ENCODE peak calls at places on chromosomes 4 and X, in five cellular contexts. N, V, P, M and Y are unnamed samples.

GRCh38 chr4:73693816-73694215 is 46.6 kb upstream of the CXCL8 start:
- DNase-seq in M (no peak), P (no peak), N (no peak), V (no peak), Y (no peak)

GRCh38 chr4:106287353-106287969 is 28.5 kb downstream of the TBCK start:
- DNase-seq in N (peak; percentile 97), P (no peak), V (peak; percentile 6), M (no peak), Y (no peak)

GRCh38 chr4:39324897-39325613 is 41.1 kb downstream of the RFC1 start:
- DNase-seq in M (no peak), P (no peak), N (peak; percentile 68), V (no peak), Y (no peak)

GRCh38 chr4:152735302-152735917 is 44.1 kb downstream of the TIGD4 start:
- DNase-seq in P (peak; percentile 32), N (no peak), V (peak; percentile 31), M (no peak), Y (no peak)

GRCh38 chr4:100295792-100296191 is 105.5 kb upstream of the DDIT4L start:
- DNase-seq in P (no peak), N (no peak), M (no peak), V (no peak), Y (no peak)

GRCh38 chrX:129115104-129115503 is 408.2 kb downstream of the SMARCA1 start:
- DNase-seq in N (peak; percentile 45), P (no peak), V (peak; percentile 72), M (peak; percentile 60), Y (peak; percentile 20)

GRCh38 chr4:59612235-59612634 is 1587.9 kb upstream of the ADGRL3 start:
- DNase-seq in P (no peak), V (no peak), M (no peak), N (no peak), Y (no peak)

GRCh38 chr4:143287571-143287923 is 49.1 kb upstream of the GAB1 start:
- DNase-seq in V (no peak), M (no peak), N (no peak), P (no peak), Y (no peak)

GRCh38 chr4:142473218-142473959 is 372.7 kb downstream of the INPP4B start:
- DNase-seq in V (no peak), M (no peak), P (no peak), N (no peak), Y (no peak)

GRCh38 chr4:37685211-37685725 is 908 bp downstream of the RELL1 start:
- DNase-seq in V (no peak), M (no peak), N (no peak), P (no peak), Y (no peak)

GRCh38 chrX:48466696-48467095 is 3.4 kb downstream of the SLC38A5 start:
- DNase-seq in V (no peak), P (no peak), N (no peak), M (peak; percentile 68), Y (no peak)

GRCh38 chr4:44479731-44480130 is 31.1 kb upstream of the KCTD8 start:
- DNase-seq in V (no peak), M (no peak), P (no peak), N (no peak), Y (no peak)

GRCh38 chr4:11954093-11954492 is 525.4 kb upstream of the HS3ST1 start:
- DNase-seq in P (no peak), V (peak; percentile 9), N (no peak), M (no peak), Y (peak; percentile 62)

GRCh38 chrX:125398959-125399440 is 79.3 kb downstream of the TEX13C start:
- DNase-seq in P (no peak), M (no peak), V (no peak), N (no peak), Y (no peak)

GRCh38 chr4:1978226-1978625 is 30.5 kb downstream of the NELFA start:
- DNase-seq in M (no peak), N (no peak), V (no peak), P (no peak), Y (no peak)

GRCh38 chr4:88728146-88728545 is 30.5 kb upstream of the NAP1L5 start:
- DNase-seq in N (no peak), V (no peak), P (no peak), M (no peak), Y (no peak)

GRCh38 chrX:64739792-64740378 is 236.4 kb downstream of the ZC4H2 start:
- DNase-seq in M (no peak), N (no peak), V (no peak), P (no peak), Y (no peak)

GRCh38 chr4:93480452-93480851 is 348.1 kb upstream of the ATOH1 start:
- DNase-seq in P (no peak), M (no peak), N (no peak), V (no peak), Y (no peak)

DNA sequence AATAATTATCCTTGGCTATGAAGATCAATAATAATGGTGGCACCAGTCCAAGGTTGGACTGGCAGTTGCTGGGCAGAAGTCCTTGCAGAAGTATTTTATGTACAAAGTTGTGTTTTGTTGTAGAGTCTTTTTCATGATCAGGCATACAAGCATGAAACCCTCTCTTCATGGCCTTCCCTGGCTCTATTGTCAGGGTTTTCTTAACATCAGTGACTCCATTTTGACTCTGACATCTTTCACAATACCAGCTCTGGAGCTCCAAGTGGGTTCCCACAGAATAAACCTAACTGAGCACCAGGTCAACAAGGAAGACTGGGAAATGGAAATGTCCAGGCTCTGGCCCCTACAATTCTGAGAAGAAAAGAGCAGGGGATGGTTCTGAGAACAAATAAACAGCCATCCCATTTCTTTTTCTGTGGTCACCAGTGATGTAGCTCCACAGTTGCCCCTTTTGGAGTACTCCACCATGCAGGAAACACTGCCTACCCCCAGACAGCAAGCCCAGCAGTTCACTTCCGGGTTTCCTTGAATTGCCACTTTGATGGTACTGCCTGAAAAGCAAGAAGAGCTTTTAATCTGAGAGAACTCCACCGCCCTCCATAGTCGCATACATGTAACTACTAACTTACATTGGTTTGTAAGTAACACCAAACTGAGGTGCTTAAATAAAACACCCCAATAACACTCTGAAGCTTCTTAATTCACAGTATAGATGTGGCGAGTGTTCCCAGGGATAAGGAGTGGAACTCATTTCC is 53.5 kb upstream of the HPSE start:
- DNase-seq in N (no peak), V (no peak), M (no peak), P (no peak), Y (no peak)
- TF ChIP-seq SUZ12 in N (no peak), V (no peak), M (no peak), P (no peak), Y (no peak)

DNA sequence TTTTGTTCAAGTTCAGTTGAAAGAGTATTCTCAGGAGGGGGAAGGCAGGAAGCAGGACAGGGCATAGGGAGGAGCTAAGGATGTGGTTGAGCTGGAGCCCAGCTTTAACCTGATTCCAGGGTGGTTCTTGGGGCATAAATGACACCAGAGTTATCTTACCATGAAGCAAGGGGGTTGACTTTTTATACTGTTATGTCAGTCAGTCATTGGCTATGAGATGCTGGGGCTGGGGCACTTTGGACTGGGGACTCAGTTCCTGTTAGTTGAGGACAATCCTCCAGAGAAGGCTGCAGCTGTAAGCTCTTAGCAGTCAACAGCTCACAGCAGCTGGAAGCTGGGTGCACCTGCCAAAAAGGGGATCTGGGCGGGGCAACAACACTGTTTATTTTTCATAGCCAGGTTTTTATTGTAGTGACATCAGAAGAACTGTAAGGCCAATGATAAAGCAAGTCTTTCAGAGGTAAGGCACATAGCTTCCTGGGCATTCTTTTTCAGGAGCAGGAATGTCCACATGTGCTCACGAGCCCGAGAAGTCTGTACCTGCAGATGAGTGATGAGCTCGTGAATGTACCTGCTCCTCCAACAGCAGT is 78.5 kb downstream of the MID1IP1 start:
- DNase-seq in N (no peak), V (no peak), P (no peak), M (no peak), Y (no peak)
- TF ChIP-seq SUZ12 in N (no peak), V (no peak), P (no peak), M (no peak), Y (no peak)

GRCh38 chr4:86909945-86910344 is 17.7 kb upstream of the C4orf36 start:
- DNase-seq in P (no peak), N (no peak), M (no peak), V (no peak), Y (no peak)

GRCh38 chr4:86910369-86910768 is 18.1 kb upstream of the C4orf36 start:
- DNase-seq in N (no peak), M (no peak), V (no peak), P (no peak), Y (no peak)

GRCh38 chr4:86910820-86911684 is 18.8 kb upstream of the C4orf36 start:
- DNase-seq in M (no peak), N (no peak), P (no peak), V (no peak), Y (no peak)

DNA sequence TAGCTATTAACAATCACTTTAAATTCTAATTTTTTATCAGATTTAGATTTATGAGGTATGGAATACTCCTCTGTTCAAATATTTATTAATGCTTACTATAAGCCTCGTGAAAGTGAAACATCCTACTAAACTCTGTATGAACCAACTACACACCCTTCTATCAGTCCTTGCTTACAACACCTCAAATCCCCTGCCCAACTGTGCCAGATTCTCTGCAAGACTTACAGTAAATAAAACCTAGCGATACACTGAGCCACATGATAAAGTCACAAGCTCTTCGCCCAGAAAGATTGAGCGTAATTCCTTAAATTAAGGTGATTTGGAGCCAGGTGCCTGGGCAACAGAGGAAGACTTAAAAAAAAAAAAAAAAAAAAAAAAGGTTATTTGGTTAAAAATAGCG is 17.3 kb upstream of the C4orf36 start:
- DNase-seq in N (no peak), M (no peak), P (no peak), V (no peak), Y (no peak)
- TF ChIP-seq SUZ12 in N (no peak), M (no peak), P (no peak), V (no peak), Y (no peak)

GRCh38 chrX:118724352-118724751 is 3.1 kb upstream of the IL13RA1 start:
- DNase-seq in V (no peak), P (no peak), N (no peak), M (no peak), Y (no peak)

GRCh38 chrX:118727686-118728339 is 407 bp downstream of the IL13RA1 start:
- DNase-seq in N (peak; percentile 10), M (no peak), V (no peak), P (no peak), Y (no peak)

GRCh38 chrX:118724775-118725174 is 2.6 kb upstream of the IL13RA1 start:
- DNase-seq in V (no peak), N (peak; percentile 16), M (no peak), P (no peak), Y (no peak)

GRCh38 chrX:118729043-118729652 is 1.7 kb downstream of the IL13RA1 start:
- DNase-seq in M (no peak), V (no peak), P (no peak), N (no peak), Y (no peak)

GRCh38 chrX:118726887-118727685 is at the start of gene IL13RA1:
- DNase-seq in P (no peak), M (peak; percentile 70), N (peak; percentile 93), V (peak; percentile 91), Y (peak; percentile 80)
- TF ChIP-seq SUZ12 in P (no peak), M (no peak), N (no peak), V (no peak), Y (no peak)

DNA sequence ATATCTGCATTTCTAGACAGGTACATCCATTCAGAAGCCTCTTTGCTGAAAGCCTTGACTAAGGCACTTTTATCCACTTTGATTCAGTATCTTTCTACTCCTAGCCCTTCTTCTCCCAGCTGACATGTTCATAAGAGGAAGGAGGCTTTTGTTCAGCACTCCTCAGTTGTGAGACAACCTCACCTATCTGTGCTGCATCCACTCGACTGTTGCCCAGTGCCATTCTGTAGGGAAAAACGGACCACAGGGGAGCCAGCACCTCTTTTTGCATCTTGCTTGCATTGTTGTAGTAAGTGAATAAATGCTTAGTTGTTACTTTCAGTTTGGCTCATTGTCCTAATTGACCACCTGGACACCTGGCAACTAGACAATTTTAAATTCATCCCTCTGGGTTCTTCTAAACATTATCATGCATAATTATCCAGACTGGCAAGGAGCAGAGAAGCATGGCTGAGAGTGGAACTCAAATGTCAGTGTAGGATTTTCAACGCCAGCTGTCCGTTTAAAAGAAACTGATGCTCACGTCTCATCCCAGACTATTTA is 83.8 kb upstream of the BOD1L1 start:
- DNase-seq in P (no peak), M (no peak), N (no peak), V (no peak), Y (no peak)
- TF ChIP-seq SUZ12 in P (no peak), M (no peak), N (no peak), V (no peak), Y (no peak)